ENCODE peak calls at places on chromosome 17, in ten cellular contexts. U, P, K, Q, G, T, N, F, O and L are unnamed samples.

GRCh38 chr17:3688852-3689261 is 7.1 kb downstream of the P2RX5 start:
- DNase-seq in U (no peak), P (no peak), K (no peak), Q (no peak), G (no peak), T (no peak), N (no peak), F (no peak), O (peak; percentile 45), L (no peak)

GRCh38 chr17:65366102-65366844 is 195.2 kb downstream of the AXIN2 start:
- DNase-seq in U (no peak), P (no peak), K (no peak), Q (no peak), G (no peak), T (no peak), N (no peak), F (no peak), O (no peak), L (no peak)

GRCh38 chr17:51305182-51305581 is 44.8 kb downstream of the UTP18 start:
- DNase-seq in U (no peak), P (no peak), K (no peak), Q (no peak), G (no peak), T (no peak), N (no peak), F (peak; percentile 12), O (no peak), L (no peak)

GRCh38 chr17:46044989-46045388 is 45.9 kb downstream of the STH start:
- DNase-seq in U (no peak), P (no peak), K (no peak), Q (no peak), G (no peak), T (no peak), N (no peak), F (no peak), O (no peak), L (no peak)

GRCh38 chr17:39261286-39261685 is 35.5 kb upstream of the STAC2 start:
- DNase-seq in U (no peak), P (no peak), K (no peak), Q (no peak), G (no peak), T (no peak), N (no peak), F (no peak), O (peak; percentile 82), L (no peak)

GRCh38 chr17:30788918-30789317 is 35.6 kb downstream of the CRLF3 start:
- DNase-seq in U (no peak), P (no peak), K (no peak), Q (no peak), G (no peak), T (no peak), N (no peak), F (no peak), O (no peak), L (no peak)

GRCh38 chr17:36888236-36888957 is 48.9 kb upstream of the LHX1 start:
- DNase-seq in U (no peak), P (no peak), K (no peak), Q (no peak), G (no peak), T (no peak), N (no peak), F (no peak), O (no peak), L (no peak)

GRCh38 chr17:80953471-80954315 is 37.9 kb upstream of the CHMP6 start:
- DNase-seq in U (no peak), P (no peak), K (peak; percentile 23), Q (no peak), G (no peak), T (no peak), N (no peak), F (no peak), O (no peak), L (peak; percentile 56)

GRCh38 chr17:16286947-16287562 is 66.2 kb downstream of the CENPV start:
- DNase-seq in U (peak; percentile 19), P (no peak), K (peak; percentile 55), Q (no peak), G (peak; percentile 51), T (no peak), N (peak; percentile 31), F (no peak), O (peak; percentile 54), L (peak; percentile 65)

GRCh38 chr17:6913608-6914443 is 82.0 kb upstream of the ALOX12 start:
- DNase-seq in U (peak; percentile 84), P (peak; percentile 74), K (peak; percentile 81), Q (peak; percentile 68), G (no peak), T (peak; percentile 77), N (peak; percentile 75), F (peak; percentile 18), O (peak; percentile 88), L (peak; percentile 79)

DNA sequence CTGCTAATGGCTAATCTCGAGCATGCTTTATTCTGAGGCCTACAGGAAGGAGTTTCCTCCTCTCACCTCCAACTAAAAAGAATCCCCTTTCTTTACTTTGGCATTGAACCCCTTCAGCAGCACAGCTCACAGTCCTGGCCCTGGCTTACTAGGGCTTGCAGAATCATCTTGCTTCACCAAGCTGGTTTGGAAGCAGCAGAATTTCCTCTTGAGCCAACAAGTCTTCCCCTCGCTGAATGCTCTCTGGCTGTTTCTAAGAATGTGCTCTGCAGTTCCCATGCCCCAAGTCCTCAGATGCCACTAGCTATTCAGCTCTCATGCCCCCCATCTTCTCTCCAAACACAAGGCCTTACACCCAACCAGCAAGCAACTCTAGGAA is 271.2 kb downstream of the NTN1 start:
- DNase-seq in U (no peak), P (no peak), K (no peak), Q (no peak), G (no peak), T (no peak), N (no peak), F (no peak), O (no peak), L (no peak)
- TF ChIP-seq CTCF in U (no peak), P (no peak), K (no peak), Q (no peak), G (no peak), T (no peak), N (no peak), F (no peak), O (no peak), L (no peak)

GRCh38 chr17:79852748-79853147 is 13.5 kb upstream of the CBX4 start:
- DNase-seq in U (no peak), P (no peak), K (no peak), Q (no peak), G (no peak), T (no peak), N (peak; percentile 23), F (no peak), O (no peak), L (no peak)

GRCh38 chr17:79848370-79848766 is 9.1 kb upstream of the CBX4 start:
- DNase-seq in U (no peak), P (no peak), K (no peak), Q (no peak), G (no peak), T (no peak), N (no peak), F (no peak), O (no peak), L (no peak)

GRCh38 chr17:79849953-79850352 is 10.7 kb upstream of the CBX4 start:
- DNase-seq in U (no peak), P (no peak), K (no peak), Q (no peak), G (no peak), T (no peak), N (no peak), F (peak; percentile 74), O (no peak), L (no peak)

GRCh38 chr17:79851461-79851817 is 12.2 kb upstream of the CBX4 start:
- DNase-seq in U (no peak), P (no peak), K (no peak), Q (peak; percentile 81), G (no peak), T (no peak), N (peak; percentile 76), F (no peak), O (no peak), L (no peak)

DNA sequence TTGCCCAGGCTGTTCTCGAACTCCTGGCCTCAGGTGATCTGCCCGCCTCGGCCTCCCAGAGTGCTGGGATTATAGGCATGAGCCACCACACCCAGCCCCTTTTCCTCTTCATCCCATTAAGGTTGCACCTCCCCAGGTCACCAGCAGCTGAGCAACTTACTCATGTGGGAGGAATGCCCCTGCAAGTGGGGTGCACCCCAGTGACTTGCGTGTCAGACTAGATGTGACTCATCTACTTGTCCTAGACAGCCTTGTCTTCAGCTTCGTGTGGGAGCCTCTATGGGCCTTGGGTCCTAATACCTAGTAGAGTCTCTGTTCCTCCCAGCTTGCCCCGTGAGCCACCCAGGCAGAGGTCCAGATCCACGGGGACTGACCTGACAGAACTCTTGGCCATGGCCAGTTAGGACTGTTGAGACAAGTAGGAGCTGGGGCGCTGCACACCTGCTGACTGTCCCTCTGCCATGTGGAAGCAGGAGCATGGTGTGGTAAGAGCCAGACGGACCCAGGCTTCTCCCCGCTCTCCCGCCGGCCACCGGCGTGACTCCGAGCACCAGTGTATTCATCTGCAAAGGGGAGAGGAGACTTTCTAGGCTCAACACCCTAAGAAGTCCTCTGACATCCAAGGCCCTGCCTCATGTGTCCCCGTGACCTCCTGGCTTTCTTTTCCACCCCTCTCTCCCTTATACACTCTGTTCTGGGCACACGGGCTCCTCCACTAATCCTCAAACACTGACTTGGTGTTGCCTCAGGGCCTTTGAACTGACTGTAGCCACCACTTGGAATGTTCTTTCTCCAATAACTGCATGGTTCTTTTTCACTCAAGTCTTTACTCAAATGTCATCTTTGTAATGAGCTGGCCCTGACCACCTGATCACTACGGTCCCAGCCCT is 11.6 kb upstream of the CBX4 start:
- DNase-seq in U (no peak), P (peak; percentile 99), K (no peak), Q (no peak), G (no peak), T (no peak), N (no peak), F (no peak), O (no peak), L (no peak)
- TF ChIP-seq EP300 in U (no peak), P (no peak), K (no peak), Q (no peak), G (no peak), T (no peak), N (no peak), F (no peak), O (no peak), L (no peak)

GRCh38 chr17:18377437-18378204 is at the start of gene EVPLL:
- DNase-seq in U (peak; percentile 23), P (peak; percentile 43), K (no peak), Q (peak; percentile 82), G (no peak), T (peak; percentile 47), N (peak; percentile 81), F (no peak), O (no peak), L (peak; percentile 70)
- TF ChIP-seq CTCF in U (no peak), P (peak; percentile 54), K (no peak), Q (no peak), G (no peak), T (no peak), N (no peak), F (peak; percentile 45), O (no peak), L (no peak)

DNA sequence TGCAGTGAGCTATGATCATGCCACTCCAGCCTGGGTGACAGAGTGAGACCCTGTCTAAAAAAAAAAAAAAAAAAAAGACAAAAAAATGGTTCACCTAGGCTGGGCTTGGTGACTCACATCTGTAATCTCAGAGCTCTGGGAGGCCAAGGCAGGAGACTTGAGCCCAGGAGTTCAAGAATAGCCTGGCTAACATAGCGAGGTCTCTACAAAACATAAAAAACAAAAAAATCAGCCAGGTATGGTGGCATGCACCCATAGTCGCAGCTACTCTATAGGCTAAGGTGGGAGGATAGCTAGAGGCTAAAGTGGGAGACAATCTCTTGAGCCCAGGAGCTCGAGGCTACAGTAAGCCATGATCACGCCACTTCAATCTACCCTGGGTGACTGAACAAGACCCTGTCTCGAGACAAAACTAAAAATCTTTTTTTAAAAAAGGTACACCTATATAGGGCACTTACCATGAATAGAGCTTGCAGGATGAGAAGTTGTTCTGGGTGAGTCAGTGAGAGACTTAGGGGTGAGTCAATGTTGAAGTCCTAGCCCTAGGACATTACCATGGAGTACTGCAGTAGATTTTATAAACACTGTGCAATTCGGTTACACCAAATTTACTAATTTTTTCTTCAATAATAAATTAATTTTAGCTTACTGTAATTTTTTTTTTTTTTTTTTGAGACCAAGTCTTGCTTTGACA is 19.0 kb downstream of the USP32 start:
- DNase-seq in U (no peak), P (peak; percentile 45), K (no peak), Q (no peak), G (no peak), T (no peak), N (no peak), F (no peak), O (no peak), L (no peak)
- TF ChIP-seq EP300 in U (no peak), P (no peak), K (no peak), Q (no peak), G (no peak), T (no peak), N (no peak), F (no peak), O (no peak), L (no peak)